ENCODE peak calls at places on chromosomes 4 and X, in nine cellular contexts. P, Z, E, O, M, R, L, A and X are unnamed samples.

GRCh38 chr4:94507281-94507680 is 55.5 kb downstream of the PDLIM5 start:
- DNase-seq in A (no peak), Z (no peak), P (no peak), L (peak), O (no peak), R (no peak), E (no peak), M (no peak), X (no peak)

GRCh38 chrX:56564921-56565861 is 1.8 kb downstream of the UBQLN2 start:
- DNase-seq in E (no peak), M (peak), P (no peak), O (no peak), A (peak), R (no peak), L (no peak), Z (no peak), X (no peak)

GRCh38 chrX:4762196-4762595 is 1048.7 kb upstream of the PRKX start:
- DNase-seq in A (no peak), E (no peak), Z (no peak), O (no peak), L (no peak), R (no peak), M (no peak), P (no peak), X (no peak)

GRCh38 chrX:9207142-9207541 is 173.2 kb upstream of the FAM9B start:
- DNase-seq in O (no peak), P (no peak), Z (no peak), R (no peak), L (no peak), M (peak), E (no peak), A (no peak), X (no peak)

GRCh38 chr4:4492161-4492847 is 49.5 kb downstream of the STX18 start:
- DNase-seq in M (peak), O (no peak), A (peak), R (no peak), L (no peak), E (peak), P (no peak), Z (no peak), X (no peak)

GRCh38 chr4:87717276-87718031 is 67.4 kb downstream of the DMP1 start:
- DNase-seq in L (peak), Z (no peak), M (no peak), E (no peak), A (no peak), O (no peak), R (no peak), P (no peak), X (no peak)

GRCh38 chrX:82676386-82676785 is 831.7 kb upstream of the POU3F4 start:
- DNase-seq in A (no peak), P (no peak), M (no peak), R (no peak), Z (no peak), O (no peak), E (no peak), L (peak), X (no peak)

GRCh38 chr4:38034986-38035882 is 75.0 kb downstream of the PTTG2 start:
- DNase-seq in P (peak), E (peak), O (no peak), M (peak), A (peak), Z (no peak), R (peak), L (peak), X (no peak)

GRCh38 chr4:101944649-101945048 is 154.1 kb downstream of the BANK1 start:
- DNase-seq in P (no peak), Z (no peak), L (peak), E (no peak), O (no peak), M (no peak), R (no peak), A (no peak), X (no peak)

GRCh38 chrX:51803833-51804232 is 60.6 kb downstream of the GSPT2 start:
- DNase-seq in E (no peak), M (peak), O (no peak), A (no peak), Z (no peak), R (no peak), P (no peak), L (peak), X (no peak)

GRCh38 chr4:152309418-152309817 is 226.5 kb downstream of the FBXW7 start:
- DNase-seq in M (no peak), O (no peak), P (no peak), R (no peak), L (no peak), Z (no peak), A (no peak), E (no peak), X (no peak)

GRCh38 chrX:130607431-130607830 is 205.6 kb downstream of the RBMX2 start:
- DNase-seq in L (no peak), A (no peak), Z (no peak), O (no peak), M (no peak), E (no peak), P (no peak), R (no peak), X (no peak)

GRCh38 chrX:20060961-20061868 is 55.5 kb downstream of the MAP7D2 start:
- DNase-seq in R (no peak), A (peak), P (no peak), O (no peak), E (no peak), M (no peak), L (no peak), Z (no peak), X (no peak)

GRCh38 chr4:184503869-184504300 is 29.5 kb upstream of the IRF2 start:
- DNase-seq in Z (no peak), O (no peak), M (peak), R (no peak), E (no peak), A (no peak), P (no peak), L (peak), X (peak)

GRCh38 chr4:76821661-76822060 is 76.3 kb downstream of the SOWAHB start:
- DNase-seq in E (no peak), Z (no peak), M (no peak), O (no peak), P (no peak), A (no peak), L (no peak), R (no peak), X (no peak)

GRCh38 chrX:134416106-134416505 is 43.9 kb upstream of the HPRT1 start:
- DNase-seq in Z (no peak), L (peak), O (no peak), P (no peak), M (no peak), A (no peak), R (no peak), E (no peak), X (no peak)

GRCh38 chrX:68417651-68418050 is 15.6 kb downstream of the OPHN1 start:
- DNase-seq in O (no peak), Z (no peak), M (no peak), P (no peak), L (peak), E (no peak), R (no peak), A (no peak), X (no peak)

GRCh38 chr4:16195209-16195608 is 31.1 kb downstream of the TAPT1 start:
- DNase-seq in P (no peak), E (no peak), R (no peak), M (no peak), O (no peak), L (no peak), Z (no peak), A (no peak), X (no peak)

GRCh38 chr4:11261066-11261850 is 167.4 kb downstream of the HS3ST1 start:
- DNase-seq in A (no peak), M (no peak), L (no peak), P (no peak), E (no peak), Z (no peak), R (no peak), O (no peak), X (no peak)

GRCh38 chr4:18405054-18405453 is 383.5 kb upstream of the LCORL start:
- DNase-seq in A (no peak), Z (no peak), O (no peak), E (no peak), P (no peak), L (no peak), M (no peak), R (no peak), X (no peak)

GRCh38 chr4:23476514-23477090 is 413.2 kb downstream of the PPARGC1A start:
- DNase-seq in L (peak), R (peak), M (no peak), Z (no peak), E (no peak), O (no peak), P (no peak), A (no peak), X (no peak)

GRCh38 chrX:107715331-107716044 is 60.1 kb downstream of the TSC22D3 start:
- DNase-seq in A (no peak), E (no peak), P (no peak), O (no peak), Z (peak), L (peak), M (peak), R (no peak), X (no peak)

GRCh38 chr4:70518716-70519115 is 347 bp downstream of the AMTN start:
- DNase-seq in A (no peak), Z (no peak), O (no peak), L (peak), E (no peak), P (no peak), M (no peak), R (no peak), X (no peak)

GRCh38 chr4:73607375-73608026 is 12.7 kb downstream of the RASSF6 start:
- DNase-seq in A (peak), Z (no peak), M (no peak), R (no peak), L (peak), P (no peak), O (no peak), E (no peak), X (no peak)

DNA sequence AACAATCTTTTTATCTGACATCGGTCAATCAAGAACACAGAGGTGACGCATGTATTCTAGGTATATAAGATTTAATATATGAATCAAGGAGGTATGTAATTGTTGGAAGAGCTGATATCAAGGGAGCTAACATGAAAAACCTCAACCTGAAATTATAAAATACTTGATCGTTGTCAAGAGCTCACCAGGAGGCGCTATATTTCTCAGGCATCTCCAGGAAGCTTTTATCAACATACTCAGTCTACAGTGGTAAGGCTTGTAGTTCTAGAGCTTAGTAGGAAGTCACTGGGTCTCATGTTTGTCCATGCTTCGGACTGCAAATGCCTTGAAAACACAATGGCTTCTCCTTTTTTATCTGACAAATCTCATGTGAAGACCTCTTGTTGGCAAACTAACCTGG is 156.1 kb downstream of the GRXCR1 start:
- DNase-seq in A (no peak), R (no peak), L (peak), M (no peak), P (no peak), O (no peak), Z (no peak), E (no peak), X (no peak)
- TF ChIP-seq CTCF in A (no peak), R (no peak), L (no peak), M (no peak), P (no peak), O (no peak), Z (no peak), E (no peak), X (no peak)

DNA sequence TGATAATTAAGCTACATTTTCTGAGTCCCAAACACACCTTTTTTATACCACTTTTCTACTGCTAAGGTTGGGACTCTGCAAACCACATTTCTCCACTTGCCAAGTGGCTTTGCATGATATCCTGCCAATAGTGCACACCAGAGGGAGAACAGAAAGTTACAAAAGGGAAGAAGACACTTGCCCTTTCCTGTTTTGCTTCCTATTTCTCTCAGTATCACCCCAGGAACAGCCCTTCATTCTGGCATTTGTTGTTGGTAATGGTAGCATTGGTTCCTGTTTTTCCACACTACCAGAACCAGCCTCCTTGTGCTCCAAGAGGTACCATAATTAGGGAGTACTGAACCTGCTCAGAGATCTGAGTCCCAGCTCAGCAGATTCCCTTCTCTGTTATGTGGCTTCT is 87.1 kb downstream of the HDX start:
- DNase-seq in R (no peak), M (no peak), O (no peak), Z (no peak), P (no peak), L (no peak), A (no peak), E (no peak), X (no peak)
- TF ChIP-seq CTCF in R (no peak), M (no peak), O (no peak), Z (no peak), P (no peak), L (no peak), A (no peak), E (no peak), X (no peak)

GRCh38 chrX:34915463-34916225 is 27.0 kb upstream of the FAM47B start:
- DNase-seq in P (no peak), Z (no peak), O (no peak), M (no peak), A (peak), E (peak), L (peak), R (no peak), X (no peak)

GRCh38 chrX:34918091-34918736 is 24.4 kb upstream of the FAM47B start:
- DNase-seq in E (peak), O (no peak), M (peak), A (no peak), P (peak), R (no peak), L (peak), Z (no peak), X (no peak)

GRCh38 chrX:34917146-34917545 is 25.4 kb upstream of the FAM47B start:
- DNase-seq in R (no peak), M (no peak), Z (no peak), E (no peak), P (no peak), L (no peak), O (no peak), A (no peak), X (no peak)

GRCh38 chrX:34918856-34919255 is 23.7 kb upstream of the FAM47B start:
- DNase-seq in M (peak), O (no peak), R (peak), A (no peak), L (peak), Z (no peak), P (peak), E (peak), X (no peak)
- TF ChIP-seq CTCF in M (peak), O (no peak), R (peak), A (peak), L (peak), Z (peak), P (peak), E (no peak), X (no peak)

DNA sequence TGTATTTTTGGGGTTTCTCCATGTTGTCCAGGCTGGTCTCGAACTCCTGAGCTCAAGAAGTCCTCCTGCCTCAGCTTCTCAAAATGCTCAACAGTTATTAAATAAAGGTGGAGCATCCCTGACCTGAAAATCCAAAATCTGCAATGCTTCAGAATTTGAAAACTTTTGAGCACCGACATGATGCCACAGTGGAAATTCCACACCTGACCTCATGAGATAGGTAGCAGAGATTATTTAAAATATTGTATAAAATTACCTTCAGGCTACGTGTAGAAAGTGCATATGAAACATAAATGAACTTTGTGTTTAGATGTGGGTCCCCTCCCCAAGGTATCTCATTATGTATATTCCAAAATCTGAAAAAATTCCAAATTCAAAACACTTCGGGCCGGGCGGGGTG is 42.7 kb upstream of the PDGFRA start:
- DNase-seq in R (no peak), E (no peak), P (no peak), A (no peak), O (no peak), Z (no peak), M (no peak), L (no peak), X (no peak)
- TF ChIP-seq CTCF in R (no peak), E (no peak), P (no peak), A (no peak), O (no peak), Z (no peak), M (no peak), L (no peak), X (no peak)

GRCh38 chr4:182939680-182940079 is 22.5 kb upstream of the DCTD start:
- DNase-seq in R (no peak), P (no peak), E (no peak), Z (no peak), O (no peak), L (no peak), A (no peak), M (no peak), X (no peak)

GRCh38 chr4:182932651-182933050 is 15.5 kb upstream of the DCTD start:
- DNase-seq in M (no peak), A (no peak), L (no peak), E (no peak), R (no peak), P (no peak), O (no peak), Z (no peak), X (no peak)

GRCh38 chr4:182937268-182938208 is 20.4 kb upstream of the DCTD start:
- DNase-seq in E (no peak), L (no peak), M (no peak), R (no peak), Z (no peak), A (no peak), P (no peak), O (no peak), X (no peak)

GRCh38 chr4:182938213-182938645 is 21.0 kb upstream of the DCTD start:
- DNase-seq in P (peak), O (peak), M (peak), E (peak), Z (peak), A (peak), R (peak), L (peak), X (peak)
- TF ChIP-seq CTCF in P (peak), O (peak), M (peak), E (peak), Z (peak), A (peak), R (peak), L (peak), X (peak)

DNA sequence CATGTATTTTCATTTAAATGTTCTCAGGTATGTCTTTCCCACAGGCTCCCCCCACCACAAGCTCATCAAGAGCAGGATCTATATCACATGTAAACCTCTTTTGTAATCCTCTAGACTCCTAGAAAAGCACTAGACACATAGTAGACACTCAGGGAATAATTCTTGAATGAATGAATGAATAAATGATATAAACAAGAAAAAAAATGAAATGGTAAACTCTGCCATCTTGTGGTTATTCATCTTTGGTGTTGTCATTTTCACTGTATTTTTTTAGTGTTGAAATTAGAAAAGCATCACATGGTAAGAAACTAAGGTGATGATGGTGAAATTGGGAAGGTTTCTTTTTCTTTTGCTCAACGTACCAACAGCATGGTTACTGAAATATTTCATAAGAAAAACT is 34.2 kb upstream of the C1GALT1C1 start:
- DNase-seq in L (peak), Z (no peak), R (no peak), E (no peak), A (peak), O (no peak), P (no peak), M (peak), X (no peak)
- TF ChIP-seq CTCF in L (no peak), Z (peak), R (peak), E (no peak), A (peak), O (no peak), P (peak), M (peak), X (peak)

DNA sequence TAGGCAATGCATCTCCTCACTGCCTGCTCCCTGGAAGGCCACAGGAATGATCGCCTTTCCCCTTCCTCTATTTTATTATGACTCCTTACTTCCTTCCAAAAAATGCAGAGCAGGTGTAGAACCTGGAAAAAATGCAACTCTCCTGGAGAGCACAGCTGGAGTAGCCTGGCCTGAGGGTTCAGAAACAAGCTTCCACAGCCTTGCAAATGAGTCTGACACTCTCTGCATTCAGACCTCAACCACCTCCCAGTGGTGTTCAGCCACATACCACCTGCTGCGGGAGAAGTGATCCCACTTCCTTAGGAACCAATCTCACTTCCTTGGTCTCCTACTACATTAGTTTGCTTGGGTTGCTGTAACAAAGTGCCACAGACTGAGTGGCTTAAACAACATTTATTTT is 368.1 kb upstream of the NOCT start:
- DNase-seq in M (no peak), Z (no peak), P (no peak), A (no peak), L (no peak), E (no peak), R (no peak), O (no peak), X (no peak)
- TF ChIP-seq CTCF in M (no peak), Z (no peak), P (no peak), A (no peak), L (no peak), E (no peak), R (no peak), O (no peak), X (no peak)